ENCODE peak calls at places on chromosomes 6 and 20, in five cellular contexts. J is astrocyte of the spinal cord, S is GM12865, Y is fibroblast of lung, O is transverse colon. N is an unnamed sample.

GRCh38 chr20:45947110-45947866 is 12.8 kb downstream of the PCIF1 start:
- DNase-seq in Y (no peak), J (no peak), S (no peak), O (no peak), N (no peak)

GRCh38 chr6:7879579-7879978 is 31.0 kb downstream of the TXNDC5 start:
- DNase-seq in O (no peak), S (no peak), Y (no peak), J (no peak), N (no peak)

GRCh38 chr6:48061630-48062029 is 49.4 kb downstream of the PTCHD4 start:
- DNase-seq in Y (peak; percentile 55), O (no peak), J (peak; percentile 53), S (no peak), N (no peak)

GRCh38 chr6:135664527-135664926 is 167.0 kb upstream of the AHI1 start:
- DNase-seq in Y (no peak), O (no peak), J (no peak), S (no peak), N (no peak)

GRCh38 chr6:79455446-79455845 is 81.8 kb downstream of the LCA5 start:
- DNase-seq in O (no peak), J (no peak), S (no peak), Y (no peak), N (no peak)

GRCh38 chr6:156873654-156874380 is 96.6 kb downstream of the ARID1B start:
- DNase-seq in J (no peak), O (no peak), Y (no peak), S (no peak), N (no peak)

GRCh38 chr6:113450061-113450465 is 407.1 kb upstream of the MARCKS start:
- DNase-seq in Y (no peak), J (no peak), S (no peak), O (no peak), N (no peak)

GRCh38 chr6:72740135-72740534 is 118.3 kb downstream of the KCNQ5 start:
- DNase-seq in J (no peak), Y (no peak), S (peak; percentile 90), O (no peak), N (no peak)

GRCh38 chr6:39347906-39348585 is 25.5 kb upstream of the KCNK16 start:
- DNase-seq in Y (peak; percentile 33), J (peak; percentile 63), O (peak; percentile 69), S (peak; percentile 54), N (peak; percentile 81)

GRCh38 chr20:58852559-58853271 is at the start of gene GNAS:
- DNase-seq in J (peak; percentile 50), O (peak; percentile 62), S (peak; percentile 54), Y (peak; percentile 56), N (peak; percentile 81)

GRCh38 chr20:1905693-1906092 is 10.5 kb downstream of the SIRPA start:
- DNase-seq in S (no peak), Y (no peak), O (no peak), J (no peak), N (no peak)

GRCh38 chr6:13404115-13404891 is 76.0 kb upstream of the TBC1D7 start:
- DNase-seq in J (peak; percentile 49), Y (peak; percentile 82), O (no peak), S (no peak), N (no peak)

GRCh38 chr6:78883651-78884050 is 16.3 kb downstream of the IRAK1BP1 start:
- DNase-seq in O (no peak), J (no peak), S (no peak), Y (no peak), N (no peak)

GRCh38 chr6:52929321-52930164 is 20.0 kb upstream of the GSTA3 start:
- DNase-seq in J (peak; percentile 84), Y (peak; percentile 91), O (no peak), S (no peak), N (no peak)

GRCh38 chr6:89022747-89023289 is 57.7 kb upstream of the PNRC1 start:
- DNase-seq in J (peak; percentile 73), S (no peak), Y (peak; percentile 81), O (no peak), N (no peak)

GRCh38 chr6:130958468-130958867 is 104.6 kb downstream of the EPB41L2 start:
- DNase-seq in O (no peak), J (peak; percentile 46), Y (peak; percentile 81), S (no peak), N (no peak)

GRCh38 chr20:14984768-14985622 is 647.6 kb upstream of the FLRT3 start:
- DNase-seq in J (peak; percentile 1), S (no peak), O (no peak), Y (peak; percentile 47), N (no peak)

GRCh38 chr6:72819609-72820008 is 197.7 kb downstream of the KCNQ5 start:
- DNase-seq in O (no peak), S (no peak), Y (no peak), J (no peak), N (no peak)

GRCh38 chr20:50788045-50788867 is 6.6 kb upstream of the BCAS4 start:
- DNase-seq in J (peak; percentile 57), Y (peak; percentile 61), S (no peak), O (no peak), N (no peak)

GRCh38 chr6:121319603-121320002 is 14.7 kb downstream of the TBC1D32 start:
- DNase-seq in J (no peak), O (no peak), S (no peak), Y (no peak), N (no peak)

GRCh38 chr6:121319112-121319553 is 15.1 kb downstream of the TBC1D32 start:
- DNase-seq in O (no peak), J (peak; percentile 49), Y (peak; percentile 20), S (no peak), N (no peak)

GRCh38 chr6:121321282-121321681 is 13.0 kb downstream of the TBC1D32 start:
- DNase-seq in J (no peak), S (no peak), O (no peak), Y (no peak), N (no peak)
- TF ChIP-seq CTCF in J (no peak), S (no peak), O (no peak), Y (no peak), N (no peak)

DNA sequence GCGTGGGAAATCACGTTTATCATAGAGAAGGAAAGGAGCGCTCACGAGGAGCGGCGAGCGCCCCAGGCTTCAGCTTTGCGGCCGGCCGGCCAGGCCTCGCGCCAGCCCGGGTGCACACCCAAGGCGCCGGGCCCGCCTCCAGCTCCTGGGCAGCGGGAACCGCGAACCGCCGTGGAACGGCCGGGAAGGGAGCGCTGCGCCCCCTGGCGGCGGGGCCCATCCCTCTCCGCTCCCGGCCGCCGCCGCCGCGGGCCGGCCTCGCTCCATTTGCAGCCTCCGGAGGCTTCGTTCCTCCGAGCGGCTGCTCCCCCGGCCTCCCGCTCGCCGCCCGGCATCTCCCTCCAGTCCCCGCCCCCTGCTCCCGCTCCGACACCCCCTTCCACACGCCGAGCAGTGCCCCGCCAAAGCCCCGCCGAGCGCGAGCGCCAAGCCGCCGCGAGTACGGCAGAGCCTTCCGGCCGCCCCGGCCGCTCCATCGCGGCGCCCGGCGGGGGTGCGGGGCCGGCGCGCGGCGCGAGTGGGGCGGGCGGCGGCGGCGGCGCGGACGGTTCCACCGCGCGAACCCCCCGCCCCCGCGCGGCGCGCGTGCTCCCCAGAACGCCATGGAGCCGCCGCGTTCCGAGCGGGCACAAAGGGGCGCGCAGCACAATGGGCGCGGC is 973 bp downstream of the BEND3 start:
- DNase-seq in J (peak; percentile 88), Y (peak; percentile 79), S (peak; percentile 90), O (peak; percentile 89), N (peak; percentile 89)
- TF ChIP-seq CTCF in J (peak; percentile 59), Y (peak; percentile 64), S (peak; percentile 82), O (peak; percentile 81), N (peak; percentile 98)

DNA sequence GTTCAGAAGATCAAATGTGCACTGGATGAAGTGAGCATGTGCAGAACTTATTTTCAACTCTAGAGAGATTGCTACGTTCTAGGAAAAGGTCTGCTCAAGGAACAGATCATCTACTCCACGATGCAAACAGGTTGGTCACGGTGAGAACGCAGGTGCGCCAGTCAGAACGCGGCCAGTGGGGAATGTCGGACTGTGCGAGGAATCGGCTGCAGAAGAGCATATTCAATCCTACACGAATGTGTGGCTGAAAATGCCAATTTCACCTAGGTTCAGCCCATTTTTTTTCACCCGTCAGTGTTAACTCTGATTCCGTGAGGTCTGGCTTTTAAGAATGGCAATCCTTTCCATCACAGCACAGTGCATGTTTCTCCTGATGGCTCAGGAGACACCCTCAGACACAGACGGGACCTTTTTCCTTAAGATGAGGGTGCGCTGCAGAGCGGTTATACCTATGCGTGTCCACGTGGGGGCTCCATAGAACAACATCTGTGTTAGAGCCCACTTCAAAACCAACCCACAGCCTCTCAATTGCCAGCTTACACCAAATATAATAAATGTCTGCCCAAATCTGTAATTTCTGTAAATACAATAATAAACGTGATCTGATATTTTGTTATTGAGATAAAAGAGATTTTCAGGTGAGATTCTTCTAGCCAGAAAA is 250.4 kb downstream of the FOXA2 start:
- DNase-seq in Y (peak; percentile 39), S (peak; percentile 68), O (peak; percentile 52), J (peak; percentile 49), N (peak; percentile 67)
- TF ChIP-seq CTCF in Y (peak; percentile 70), S (peak; percentile 74), O (peak; percentile 65), J (peak; percentile 78), N (peak; percentile 81)

GRCh38 chr6:107673076-107673494 is 151.0 kb downstream of the SCML4 start:
- DNase-seq in Y (no peak), S (no peak), J (no peak), O (no peak), N (no peak)

GRCh38 chr6:107676002-107676401 is 148.1 kb downstream of the SCML4 start:
- DNase-seq in O (no peak), J (no peak), S (no peak), Y (no peak), N (no peak)

GRCh38 chr6:107679457-107679856 is 144.7 kb downstream of the SCML4 start:
- DNase-seq in Y (peak; percentile 50), O (no peak), J (no peak), S (no peak), N (no peak)

GRCh38 chr6:107677399-107677798 is 146.7 kb downstream of the SCML4 start:
- DNase-seq in J (no peak), O (no peak), S (no peak), Y (no peak), N (no peak)

GRCh38 chr6:107674995-107675738 is 148.9 kb downstream of the SCML4 start:
- DNase-seq in O (peak; percentile 87), J (peak; percentile 83), S (peak; percentile 90), Y (peak; percentile 77), N (peak; percentile 90)
- TF ChIP-seq CTCF in O (peak; percentile 96), J (peak; percentile 89), S (peak; percentile 82), Y (peak; percentile 90), N (peak; percentile 64)

DNA sequence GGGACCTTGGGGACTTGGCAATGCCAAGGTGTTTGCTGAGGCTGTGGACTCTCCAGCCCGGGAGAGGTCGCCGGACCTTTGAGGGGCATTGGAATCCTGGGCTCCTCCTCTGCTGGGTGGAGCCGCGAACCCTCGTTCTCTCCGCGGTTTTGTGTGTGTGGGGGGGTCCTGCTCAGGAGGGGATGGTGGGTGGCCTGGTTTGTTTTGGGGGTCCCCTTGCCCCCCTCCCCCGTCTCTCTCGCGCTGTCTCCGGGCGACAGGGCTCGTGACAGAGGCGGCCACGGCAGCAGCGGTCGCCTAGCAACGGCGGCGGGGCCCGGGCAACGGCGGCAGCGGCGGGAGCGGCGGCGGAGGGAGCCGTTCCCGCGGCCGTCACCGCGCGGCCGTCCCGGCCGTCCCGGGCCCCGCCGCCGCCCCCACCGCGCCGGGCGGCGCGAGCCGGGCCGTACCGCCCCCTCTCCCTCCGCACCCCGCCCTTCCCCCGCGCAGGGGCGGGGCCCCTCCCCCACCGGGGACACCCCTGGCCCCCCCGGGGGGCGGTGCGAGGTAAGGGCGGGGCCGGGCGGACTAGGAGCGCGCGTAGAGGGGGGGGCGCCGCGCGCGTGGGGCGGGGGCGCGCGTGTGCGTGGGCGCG is 7.8 kb downstream of the SYNGAP1 start:
- DNase-seq in Y (no peak), S (peak; percentile 41), O (peak; percentile 71), J (no peak), N (peak; percentile 54)
- TF ChIP-seq CTCF in Y (no peak), S (no peak), O (no peak), J (no peak), N (no peak)